ENCODE peak calls at places on chromosomes 4 and X, in seven cellular contexts. X, U, C, J, E, V and K are unnamed samples. For H3K4me1, the result is how much of the 10 kb centered on the place peaks cover.

GRCh38 chrX:50812995-50813842 is 775 bp downstream of the SHROOM4 start:
- DNase-seq in E (peak), J (peak), X (no peak), V (peak), U (peak), C (peak), K (no peak)

GRCh38 chr4:111268769-111269414 is 646.0 kb upstream of the PITX2 start:
- DNase-seq in V (no peak), X (no peak), U (no peak), E (peak), C (no peak), J (no peak), K (peak)

GRCh38 chr4:40334591-40335507 is at the start of gene CHRNA9:
- DNase-seq in U (no peak), J (no peak), V (no peak), X (no peak), C (peak), E (no peak), K (no peak)

GRCh38 chrX:149504226-149504914 is 736 bp downstream of the IDS start:
- DNase-seq in E (no peak), V (no peak), J (no peak), C (no peak), U (no peak), X (peak), K (no peak)

GRCh38 chrX:107561468-107562215 is 66.7 kb upstream of the PRPS1 start:
- DNase-seq in V (no peak), C (no peak), X (no peak), J (no peak), U (no peak), E (peak), K (no peak)

GRCh38 chr4:109985993-109986640 is 73.4 kb downstream of the EGF start:
- DNase-seq in E (no peak), V (no peak), U (no peak), C (no peak), J (no peak), X (no peak), K (peak)

GRCh38 chrX:39418132-39418935 is 617.1 kb downstream of the MID1IP1 start:
- DNase-seq in U (no peak), X (no peak), V (no peak), J (no peak), E (no peak), C (no peak), K (no peak)

GRCh38 chr4:152723236-152723635 is 43.4 kb upstream of the TMEM154 start:
- DNase-seq in E (no peak), J (no peak), U (no peak), C (no peak), X (no peak), V (no peak), K (no peak)

GRCh38 chr4:76984127-76984526 is 34.6 kb downstream of the SEPTIN11 start:
- DNase-seq in X (no peak), E (peak), U (no peak), J (peak), V (no peak), C (no peak), K (no peak)

GRCh38 chr4:176013466-176014247 is 52.0 kb upstream of the WDR17 start:
- DNase-seq in V (no peak), U (no peak), E (no peak), X (no peak), J (no peak), C (no peak), K (no peak)

GRCh38 chrX:57156397-57157049 is 19.3 kb upstream of the SPIN2A start:
- DNase-seq in X (no peak), C (peak), V (peak), J (no peak), E (peak), U (peak), K (peak)

GRCh38 chr4:41072021-41072777 is 142.1 kb downstream of the APBB2 start:
- DNase-seq in U (no peak), J (no peak), C (no peak), V (no peak), X (no peak), E (no peak), K (no peak)

GRCh38 chrX:43958529-43958928 is 14.7 kb downstream of the NDP start:
- DNase-seq in J (no peak), E (peak), V (no peak), C (peak), U (peak), X (no peak), K (peak)

DNA sequence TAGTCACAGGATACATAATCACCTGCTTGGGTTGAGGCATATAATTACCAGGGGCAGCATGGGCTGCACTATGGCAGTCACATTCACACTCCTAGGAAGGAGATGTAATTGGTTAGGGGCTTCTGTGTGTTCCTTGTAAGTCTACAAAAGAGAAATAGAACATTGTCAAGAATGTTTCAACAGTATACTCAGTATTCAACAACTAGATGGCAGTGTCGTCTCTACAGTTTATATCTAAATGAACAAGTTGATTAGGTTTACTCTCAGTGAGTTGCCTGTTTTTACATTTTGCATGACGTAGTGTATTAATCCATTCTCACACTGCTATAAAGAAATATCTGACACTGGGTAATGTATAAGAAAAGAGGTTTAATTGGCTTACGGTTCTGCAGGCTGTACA is 50.5 kb upstream of the RAB33B start:
- DNase-seq in C (no peak), V (no peak), E (no peak), U (no peak), X (no peak), J (no peak), K (no peak)
- H3K27ac ChIP-seq in C (no peak), V (no peak), E (no peak), U (no peak), X (no peak), J (no peak), K (no peak)

DNA sequence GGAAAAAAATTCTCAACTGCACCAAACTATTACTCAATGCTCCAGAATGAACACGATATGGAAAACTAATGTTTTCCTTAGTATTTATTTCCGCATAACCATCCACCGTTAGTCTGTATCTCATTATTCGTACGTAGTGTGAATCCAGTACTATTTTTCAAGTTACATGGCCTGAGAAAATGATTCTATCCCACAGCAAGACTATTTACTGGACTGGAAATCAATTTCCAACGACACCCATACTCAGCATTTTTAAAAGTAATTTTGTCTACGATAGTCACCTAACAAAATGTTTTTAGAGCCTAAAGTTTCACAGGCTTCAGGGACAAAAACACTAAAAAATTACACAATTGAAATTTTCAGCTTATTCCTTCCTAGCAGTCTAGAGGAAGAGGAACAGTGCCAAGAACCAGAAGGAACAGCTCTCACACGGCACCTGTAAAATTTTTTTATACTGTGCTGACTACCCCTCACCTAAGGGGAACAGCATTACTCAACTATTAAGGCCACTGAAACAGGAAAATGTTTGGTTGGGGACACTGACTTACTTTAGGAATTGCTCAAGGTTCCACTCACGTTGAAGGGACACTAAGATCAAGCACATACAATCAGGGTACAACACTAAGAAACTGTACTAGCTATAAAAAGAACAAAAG is 9.6 kb downstream of the UBE2D3 start:
- DNase-seq in X (no peak), U (no peak), C (no peak), J (no peak), E (no peak), V (no peak), K (no peak)
- H3K4me1 ChIP-seq in X (half or more), U (half or more), C (under half), J (under half), E (under half), V (under half), K (half or more)

GRCh38 chr4:100806988-100807387 is 289.2 kb upstream of the EMCN start:
- DNase-seq in U (no peak), X (no peak), V (no peak), J (no peak), C (no peak), E (no peak), K (no peak)

GRCh38 chr4:100803751-100804150 is 285.9 kb upstream of the EMCN start:
- DNase-seq in U (no peak), J (no peak), C (no peak), E (no peak), V (no peak), X (no peak), K (no peak)

GRCh38 chr4:100799767-100800539 is 282.1 kb upstream of the EMCN start:
- DNase-seq in V (no peak), U (no peak), E (no peak), X (no peak), J (no peak), C (no peak), K (no peak)

GRCh38 chr4:100811046-100811445 is 293.2 kb upstream of the EMCN start:
- DNase-seq in C (peak), E (no peak), V (no peak), U (no peak), J (no peak), X (no peak), K (no peak)

GRCh38 chr4:100805547-100805946 is 287.7 kb upstream of the EMCN start:
- DNase-seq in E (no peak), X (no peak), J (no peak), C (no peak), U (no peak), V (no peak), K (no peak)
- H3K27ac ChIP-seq in E (no peak), X (no peak), J (no peak), C (no peak), U (no peak), V (no peak), K (no peak)

DNA sequence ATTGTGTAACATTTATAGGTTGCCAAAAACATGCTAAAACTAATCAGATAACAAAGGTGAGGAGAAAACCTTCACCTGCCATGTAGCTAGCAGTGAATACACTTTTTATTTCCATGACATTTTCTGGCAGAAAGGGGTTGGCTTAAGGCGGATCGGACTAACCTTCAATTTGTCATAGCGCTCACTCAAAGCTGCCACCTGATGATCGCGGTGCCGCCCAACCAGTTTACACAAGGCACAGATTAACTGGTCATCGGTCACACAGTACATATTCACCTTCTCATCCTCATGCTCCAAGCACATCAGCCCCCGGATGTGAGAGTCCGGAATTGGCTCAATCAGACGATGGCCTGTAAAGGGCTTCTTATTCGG is 53.7 kb downstream of the MID1 start:
- DNase-seq in V (no peak), U (no peak), X (no peak), C (no peak), E (no peak), J (no peak), K (no peak)
- H3K4me1 ChIP-seq in V (under half), U (under half), X (under half), C (under half), E (under half), J (under half), K (under half)

DNA sequence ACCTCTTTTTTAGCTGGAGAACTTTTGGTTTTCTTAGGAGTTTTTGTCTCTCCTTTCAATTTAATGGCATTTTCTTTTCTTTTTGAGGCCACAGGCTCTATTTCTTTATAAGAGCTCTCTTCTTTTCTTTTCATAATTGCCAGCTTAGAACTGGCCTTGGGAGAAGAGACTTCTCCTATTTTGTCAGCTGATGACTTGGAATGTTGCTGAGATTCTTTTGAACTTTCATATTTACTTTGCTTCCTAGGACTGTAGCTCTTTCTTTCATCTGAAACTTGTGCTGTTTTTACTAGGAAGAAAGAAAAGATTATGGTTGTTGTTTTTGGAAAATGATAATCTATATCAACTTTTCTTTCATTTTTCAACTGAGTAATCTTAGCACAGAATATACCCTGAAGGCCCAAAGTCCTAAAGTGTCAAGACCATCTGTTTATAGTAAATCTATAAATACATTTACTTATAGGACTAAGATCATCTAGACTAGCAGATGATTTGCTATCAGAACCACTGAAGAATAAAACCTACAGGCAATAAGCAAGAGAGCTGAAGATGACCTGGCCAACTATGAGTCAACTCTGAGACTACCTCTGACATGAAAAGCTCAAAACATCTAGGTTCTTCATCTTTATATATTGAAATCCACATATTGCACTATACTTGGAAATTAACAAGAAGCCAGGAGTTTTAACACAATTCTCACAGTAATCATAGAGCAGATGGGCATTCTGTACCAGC is 45.6 kb downstream of the RFC1 start:
- DNase-seq in V (no peak), C (no peak), J (no peak), U (no peak), E (peak), X (no peak), K (peak)
- H3K27ac ChIP-seq in V (no peak), C (no peak), J (no peak), U (no peak), E (no peak), X (no peak), K (peak)